ENCODE peak calls at places on chromosomes 2 and 18, in seven cellular contexts. G is EH, F is GDM1, T is amniotic stem cell, V is adrenal gland, A is mucosa of descending colon, O is skeletal muscle cell. X is an unnamed sample.

GRCh38 chr2:225494100-225494459 is 94.6 kb downstream of the NYAP2 start:
- DNase-seq in G (no peak), F (no peak), T (no peak), V (no peak), A (no peak), O (no peak), X (no peak)

GRCh38 chr2:146847846-146848245 is 997.0 kb upstream of the ACVR2A start:
- DNase-seq in G (no peak), F (no peak), T (no peak), V (no peak), A (no peak), O (peak; percentile 4), X (no peak)

GRCh38 chr2:20015482-20016083 is 3.1 kb upstream of the MATN3 start:
- DNase-seq in G (peak; percentile 69), F (no peak), T (peak; percentile 68), V (no peak), A (no peak), O (no peak), X (no peak)

GRCh38 chr2:112343827-112344585 is 68.6 kb downstream of the ZC3H6 start:
- DNase-seq in G (no peak), F (no peak), T (no peak), V (no peak), A (no peak), O (peak; percentile 0), X (no peak)

GRCh38 chr2:168456526-168457176 is 579 bp downstream of the CERS6 start:
- DNase-seq in G (peak; percentile 29), F (peak; percentile 42), T (peak; percentile 3), V (peak; percentile 56), A (peak; percentile 66), O (no peak), X (peak; percentile 72)

GRCh38 chr2:111155610-111156009 is 34.9 kb downstream of the BCL2L11 start:
- DNase-seq in G (no peak), F (no peak), T (no peak), V (no peak), A (no peak), O (no peak), X (no peak)

GRCh38 chr2:9462313-9462712 is 12.0 kb upstream of the IAH1 start:
- DNase-seq in G (no peak), F (no peak), T (no peak), V (no peak), A (no peak), O (no peak), X (no peak)

GRCh38 chr18:41974661-41975286 is 19.7 kb downstream of the PIK3C3 start:
- DNase-seq in G (no peak), F (no peak), T (no peak), V (no peak), A (no peak), O (no peak), X (no peak)